ENCODE peak calls at places on chromosomes 5 and 9, in nine cellular contexts. One of them, this sample, is unnamed.

GRCh38 chr5:151659001-151659754 is 27.5 kb downstream of the SPARC start:
- DNase-seq in T follicular helper cell: peak; percentile 64
- DNase-seq in cardiac septum: peak; percentile 92
- DNase-seq in heart left ventricle: peak; percentile 87
- DNase-seq in stimulated activated CD4-positive, alpha-beta T cell treated with anti-CD3 and anti-CD28 coated beads, Interleukin-15, amount 100 ng/mL, for 1 hour: peak; percentile 63
- DNase-seq in NCI-H1105 treated with DMSO at 0.1 percent for 48 hours: peak; percentile 27
- DNase-seq in Ammon's horn: peak; percentile 89
- DNase-seq in SW 1271: peak; percentile 24
- DNase-seq in OCI-LY7: peak; percentile 69
- DNase-seq in this sample: peak; percentile 84

GRCh38 chr5:43613370-43613769 is 10.4 kb downstream of the NNT start:
- DNase-seq in SW 1271: no peak
- DNase-seq in Ammon's horn: no peak
- DNase-seq in stimulated activated CD4-positive, alpha-beta T cell treated with anti-CD3 and anti-CD28 coated beads, Interleukin-15, amount 100 ng/mL, for 1 hour: no peak
- DNase-seq in heart left ventricle: no peak
- DNase-seq in cardiac septum: no peak
- DNase-seq in NCI-H1105 treated with DMSO at 0.1 percent for 48 hours: no peak
- DNase-seq in T follicular helper cell: no peak
- DNase-seq in OCI-LY7: no peak
- DNase-seq in this sample: no peak

GRCh38 chr5:76582252-76583162 is 40.7 kb downstream of the F2RL2 start:
- DNase-seq in NCI-H1105 treated with DMSO at 0.1 percent for 48 hours: no peak
- DNase-seq in Ammon's horn: no peak
- DNase-seq in SW 1271: no peak
- DNase-seq in heart left ventricle: no peak
- DNase-seq in cardiac septum: no peak
- DNase-seq in T follicular helper cell: no peak
- DNase-seq in stimulated activated CD4-positive, alpha-beta T cell treated with anti-CD3 and anti-CD28 coated beads, Interleukin-15, amount 100 ng/mL, for 1 hour: no peak
- DNase-seq in OCI-LY7: peak; percentile 52
- DNase-seq in this sample: no peak

GRCh38 chr9:73023025-73023541 is 70.2 kb upstream of the ALDH1A1 start:
- DNase-seq in OCI-LY7: peak; percentile 39
- DNase-seq in cardiac septum: no peak
- DNase-seq in heart left ventricle: peak; percentile 41
- DNase-seq in T follicular helper cell: peak; percentile 16
- DNase-seq in stimulated activated CD4-positive, alpha-beta T cell treated with anti-CD3 and anti-CD28 coated beads, Interleukin-15, amount 100 ng/mL, for 1 hour: no peak
- DNase-seq in NCI-H1105 treated with DMSO at 0.1 percent for 48 hours: peak; percentile 41
- DNase-seq in Ammon's horn: peak; percentile 67
- DNase-seq in SW 1271: no peak
- DNase-seq in this sample: peak; percentile 40

GRCh38 chr5:143976055-143976454 is 164.1 kb downstream of the HMHB1 start:
- DNase-seq in NCI-H1105 treated with DMSO at 0.1 percent for 48 hours: no peak
- DNase-seq in stimulated activated CD4-positive, alpha-beta T cell treated with anti-CD3 and anti-CD28 coated beads, Interleukin-15, amount 100 ng/mL, for 1 hour: no peak
- DNase-seq in SW 1271: no peak
- DNase-seq in OCI-LY7: no peak
- DNase-seq in T follicular helper cell: no peak
- DNase-seq in Ammon's horn: no peak
- DNase-seq in heart left ventricle: no peak
- DNase-seq in cardiac septum: no peak
- DNase-seq in this sample: no peak

GRCh38 chr9:124220551-124221451 is 36.9 kb upstream of the NEK6 start:
- DNase-seq in SW 1271: no peak
- DNase-seq in Ammon's horn: peak; percentile 77
- DNase-seq in stimulated activated CD4-positive, alpha-beta T cell treated with anti-CD3 and anti-CD28 coated beads, Interleukin-15, amount 100 ng/mL, for 1 hour: no peak
- DNase-seq in cardiac septum: peak; percentile 81
- DNase-seq in T follicular helper cell: no peak
- DNase-seq in OCI-LY7: no peak
- DNase-seq in heart left ventricle: no peak
- DNase-seq in NCI-H1105 treated with DMSO at 0.1 percent for 48 hours: peak; percentile 5
- DNase-seq in this sample: peak; percentile 40

GRCh38 chr5:531101-531748 is 7.0 kb upstream of the SLC9A3 start:
- DNase-seq in stimulated activated CD4-positive, alpha-beta T cell treated with anti-CD3 and anti-CD28 coated beads, Interleukin-15, amount 100 ng/mL, for 1 hour: no peak
- DNase-seq in T follicular helper cell: no peak
- DNase-seq in heart left ventricle: no peak
- DNase-seq in SW 1271: no peak
- DNase-seq in cardiac septum: no peak
- DNase-seq in Ammon's horn: no peak
- DNase-seq in NCI-H1105 treated with DMSO at 0.1 percent for 48 hours: peak; percentile 23
- DNase-seq in OCI-LY7: no peak
- DNase-seq in this sample: no peak

GRCh38 chr5:145697251-145698016 is 137.7 kb downstream of the PRELID2 start:
- DNase-seq in OCI-LY7: peak; percentile 34
- DNase-seq in Ammon's horn: no peak
- DNase-seq in SW 1271: no peak
- DNase-seq in cardiac septum: no peak
- DNase-seq in stimulated activated CD4-positive, alpha-beta T cell treated with anti-CD3 and anti-CD28 coated beads, Interleukin-15, amount 100 ng/mL, for 1 hour: no peak
- DNase-seq in T follicular helper cell: no peak
- DNase-seq in heart left ventricle: no peak
- DNase-seq in NCI-H1105 treated with DMSO at 0.1 percent for 48 hours: no peak
- DNase-seq in this sample: peak; percentile 8

GRCh38 chr9:71990466-71990865 is 69.9 kb downstream of the C9orf57 start:
- DNase-seq in cardiac septum: no peak
- DNase-seq in NCI-H1105 treated with DMSO at 0.1 percent for 48 hours: no peak
- DNase-seq in heart left ventricle: no peak
- DNase-seq in Ammon's horn: no peak
- DNase-seq in stimulated activated CD4-positive, alpha-beta T cell treated with anti-CD3 and anti-CD28 coated beads, Interleukin-15, amount 100 ng/mL, for 1 hour: no peak
- DNase-seq in SW 1271: no peak
- DNase-seq in T follicular helper cell: no peak
- DNase-seq in OCI-LY7: no peak
- DNase-seq in this sample: no peak

GRCh38 chr5:849651-850301 is 1.0 kb downstream of the ZDHHC11 start:
- DNase-seq in NCI-H1105 treated with DMSO at 0.1 percent for 48 hours: no peak
- DNase-seq in cardiac septum: peak; percentile 65
- DNase-seq in SW 1271: no peak
- DNase-seq in Ammon's horn: no peak
- DNase-seq in heart left ventricle: peak; percentile 48
- DNase-seq in stimulated activated CD4-positive, alpha-beta T cell treated with anti-CD3 and anti-CD28 coated beads, Interleukin-15, amount 100 ng/mL, for 1 hour: no peak
- DNase-seq in OCI-LY7: no peak
- DNase-seq in T follicular helper cell: no peak
- DNase-seq in this sample: no peak

GRCh38 chr5:138180183-138180782 is 1.4 kb downstream of the KIF20A start:
- DNase-seq in OCI-LY7: peak; percentile 82
- DNase-seq in heart left ventricle: no peak
- DNase-seq in NCI-H1105 treated with DMSO at 0.1 percent for 48 hours: peak; percentile 57
- DNase-seq in cardiac septum: no peak
- DNase-seq in T follicular helper cell: no peak
- DNase-seq in stimulated activated CD4-positive, alpha-beta T cell treated with anti-CD3 and anti-CD28 coated beads, Interleukin-15, amount 100 ng/mL, for 1 hour: no peak
- DNase-seq in Ammon's horn: peak; percentile 23
- DNase-seq in SW 1271: peak; percentile 57
- DNase-seq in this sample: no peak

GRCh38 chr5:40627708-40628107 is 52.0 kb upstream of the PTGER4 start:
- DNase-seq in heart left ventricle: no peak
- DNase-seq in cardiac septum: no peak
- DNase-seq in SW 1271: no peak
- DNase-seq in Ammon's horn: no peak
- DNase-seq in stimulated activated CD4-positive, alpha-beta T cell treated with anti-CD3 and anti-CD28 coated beads, Interleukin-15, amount 100 ng/mL, for 1 hour: no peak
- DNase-seq in T follicular helper cell: no peak
- DNase-seq in OCI-LY7: no peak
- DNase-seq in NCI-H1105 treated with DMSO at 0.1 percent for 48 hours: no peak
- DNase-seq in this sample: no peak

GRCh38 chr5:154647760-154648143 is 107.4 kb upstream of the LARP1 start:
- DNase-seq in SW 1271: no peak
- DNase-seq in OCI-LY7: no peak
- DNase-seq in cardiac septum: no peak
- DNase-seq in Ammon's horn: no peak
- DNase-seq in T follicular helper cell: no peak
- DNase-seq in NCI-H1105 treated with DMSO at 0.1 percent for 48 hours: no peak
- DNase-seq in stimulated activated CD4-positive, alpha-beta T cell treated with anti-CD3 and anti-CD28 coated beads, Interleukin-15, amount 100 ng/mL, for 1 hour: no peak
- DNase-seq in heart left ventricle: no peak
- DNase-seq in this sample: no peak

GRCh38 chr9:95004452-95005275 is 278.2 kb downstream of the AOPEP start:
- DNase-seq in NCI-H1105 treated with DMSO at 0.1 percent for 48 hours: peak; percentile 40
- DNase-seq in T follicular helper cell: no peak
- DNase-seq in heart left ventricle: peak; percentile 75
- DNase-seq in stimulated activated CD4-positive, alpha-beta T cell treated with anti-CD3 and anti-CD28 coated beads, Interleukin-15, amount 100 ng/mL, for 1 hour: no peak
- DNase-seq in OCI-LY7: no peak
- DNase-seq in Ammon's horn: peak; percentile 35
- DNase-seq in SW 1271: no peak
- DNase-seq in cardiac septum: peak; percentile 83
- DNase-seq in this sample: no peak

GRCh38 chr5:6754766-6755165 is 41.5 kb downstream of the TENT4A start:
- DNase-seq in heart left ventricle: no peak
- DNase-seq in Ammon's horn: no peak
- DNase-seq in OCI-LY7: no peak
- DNase-seq in stimulated activated CD4-positive, alpha-beta T cell treated with anti-CD3 and anti-CD28 coated beads, Interleukin-15, amount 100 ng/mL, for 1 hour: no peak
- DNase-seq in SW 1271: no peak
- DNase-seq in cardiac septum: no peak
- DNase-seq in T follicular helper cell: no peak
- DNase-seq in NCI-H1105 treated with DMSO at 0.1 percent for 48 hours: no peak
- DNase-seq in this sample: no peak

GRCh38 chr9:131475956-131476776 is 26.6 kb upstream of the POMT1 start:
- DNase-seq in heart left ventricle: no peak
- DNase-seq in Ammon's horn: no peak
- DNase-seq in NCI-H1105 treated with DMSO at 0.1 percent for 48 hours: no peak
- DNase-seq in stimulated activated CD4-positive, alpha-beta T cell treated with anti-CD3 and anti-CD28 coated beads, Interleukin-15, amount 100 ng/mL, for 1 hour: no peak
- DNase-seq in SW 1271: no peak
- DNase-seq in OCI-LY7: no peak
- DNase-seq in T follicular helper cell: no peak
- DNase-seq in cardiac septum: peak; percentile 47
- DNase-seq in this sample: no peak

GRCh38 chr9:89883401-89884341 is 278.9 kb downstream of the GADD45G start:
- DNase-seq in NCI-H1105 treated with DMSO at 0.1 percent for 48 hours: no peak
- DNase-seq in stimulated activated CD4-positive, alpha-beta T cell treated with anti-CD3 and anti-CD28 coated beads, Interleukin-15, amount 100 ng/mL, for 1 hour: no peak
- DNase-seq in Ammon's horn: no peak
- DNase-seq in OCI-LY7: no peak
- DNase-seq in T follicular helper cell: no peak
- DNase-seq in heart left ventricle: no peak
- DNase-seq in cardiac septum: peak; percentile 68
- DNase-seq in SW 1271: no peak
- DNase-seq in this sample: no peak

GRCh38 chr5:172902497-172903472 is 56.4 kb upstream of the RPL26L1 start:
- DNase-seq in OCI-LY7: peak; percentile 19
- DNase-seq in stimulated activated CD4-positive, alpha-beta T cell treated with anti-CD3 and anti-CD28 coated beads, Interleukin-15, amount 100 ng/mL, for 1 hour: no peak
- DNase-seq in cardiac septum: peak; percentile 87
- DNase-seq in Ammon's horn: peak; percentile 60
- DNase-seq in SW 1271: peak; percentile 39
- DNase-seq in T follicular helper cell: no peak
- DNase-seq in NCI-H1105 treated with DMSO at 0.1 percent for 48 hours: no peak
- DNase-seq in heart left ventricle: peak; percentile 83
- DNase-seq in this sample: no peak

GRCh38 chr9:135978650-135979461 is 17.7 kb upstream of the UBAC1 start:
- DNase-seq in T follicular helper cell: peak; percentile 40
- DNase-seq in SW 1271: no peak
- DNase-seq in cardiac septum: no peak
- DNase-seq in OCI-LY7: no peak
- DNase-seq in Ammon's horn: peak; percentile 70
- DNase-seq in NCI-H1105 treated with DMSO at 0.1 percent for 48 hours: no peak
- DNase-seq in heart left ventricle: no peak
- DNase-seq in stimulated activated CD4-positive, alpha-beta T cell treated with anti-CD3 and anti-CD28 coated beads, Interleukin-15, amount 100 ng/mL, for 1 hour: peak; percentile 45
- DNase-seq in this sample: no peak

GRCh38 chr9:114373960-114374730 is 13.6 kb downstream of the AKNA start:
- DNase-seq in stimulated activated CD4-positive, alpha-beta T cell treated with anti-CD3 and anti-CD28 coated beads, Interleukin-15, amount 100 ng/mL, for 1 hour: no peak
- DNase-seq in OCI-LY7: no peak
- DNase-seq in cardiac septum: no peak
- DNase-seq in T follicular helper cell: no peak
- DNase-seq in Ammon's horn: no peak
- DNase-seq in NCI-H1105 treated with DMSO at 0.1 percent for 48 hours: no peak
- DNase-seq in SW 1271: no peak
- DNase-seq in heart left ventricle: no peak
- DNase-seq in this sample: no peak

GRCh38 chr5:58276431-58276830 is 183.5 kb downstream of the PLK2 start:
- DNase-seq in OCI-LY7: no peak
- DNase-seq in stimulated activated CD4-positive, alpha-beta T cell treated with anti-CD3 and anti-CD28 coated beads, Interleukin-15, amount 100 ng/mL, for 1 hour: no peak
- DNase-seq in Ammon's horn: no peak
- DNase-seq in cardiac septum: no peak
- DNase-seq in NCI-H1105 treated with DMSO at 0.1 percent for 48 hours: no peak
- DNase-seq in T follicular helper cell: no peak
- DNase-seq in heart left ventricle: no peak
- DNase-seq in SW 1271: no peak
- DNase-seq in this sample: no peak

GRCh38 chr9:113219972-113220371 is 1.1 kb downstream of the FKBP15 start:
- DNase-seq in cardiac septum: no peak
- DNase-seq in T follicular helper cell: no peak
- DNase-seq in Ammon's horn: no peak
- DNase-seq in NCI-H1105 treated with DMSO at 0.1 percent for 48 hours: no peak
- DNase-seq in SW 1271: no peak
- DNase-seq in stimulated activated CD4-positive, alpha-beta T cell treated with anti-CD3 and anti-CD28 coated beads, Interleukin-15, amount 100 ng/mL, for 1 hour: no peak
- DNase-seq in OCI-LY7: peak; percentile 30
- DNase-seq in heart left ventricle: no peak
- DNase-seq in this sample: no peak

GRCh38 chr5:179217956-179218355 is 127.3 kb downstream of the ADAMTS2 start:
- DNase-seq in T follicular helper cell: no peak
- DNase-seq in NCI-H1105 treated with DMSO at 0.1 percent for 48 hours: no peak
- DNase-seq in cardiac septum: no peak
- DNase-seq in stimulated activated CD4-positive, alpha-beta T cell treated with anti-CD3 and anti-CD28 coated beads, Interleukin-15, amount 100 ng/mL, for 1 hour: no peak
- DNase-seq in Ammon's horn: no peak
- DNase-seq in SW 1271: no peak
- DNase-seq in OCI-LY7: no peak
- DNase-seq in heart left ventricle: no peak
- DNase-seq in this sample: no peak

GRCh38 chr5:2756764-2757163 is 5.3 kb upstream of the IRX2 start:
- DNase-seq in T follicular helper cell: no peak
- DNase-seq in stimulated activated CD4-positive, alpha-beta T cell treated with anti-CD3 and anti-CD28 coated beads, Interleukin-15, amount 100 ng/mL, for 1 hour: no peak
- DNase-seq in NCI-H1105 treated with DMSO at 0.1 percent for 48 hours: no peak
- DNase-seq in SW 1271: no peak
- DNase-seq in heart left ventricle: no peak
- DNase-seq in OCI-LY7: no peak
- DNase-seq in cardiac septum: no peak
- DNase-seq in Ammon's horn: no peak
- DNase-seq in this sample: no peak

GRCh38 chr5:67166460-67166871 is 30.1 kb downstream of the CD180 start:
- DNase-seq in heart left ventricle: peak; percentile 54
- DNase-seq in stimulated activated CD4-positive, alpha-beta T cell treated with anti-CD3 and anti-CD28 coated beads, Interleukin-15, amount 100 ng/mL, for 1 hour: peak; percentile 58
- DNase-seq in SW 1271: no peak
- DNase-seq in cardiac septum: peak; percentile 89
- DNase-seq in T follicular helper cell: peak; percentile 45
- DNase-seq in NCI-H1105 treated with DMSO at 0.1 percent for 48 hours: no peak
- DNase-seq in OCI-LY7: peak; percentile 36
- DNase-seq in Ammon's horn: no peak
- DNase-seq in this sample: no peak

GRCh38 chr9:16304301-16304700 is 566.2 kb downstream of the BNC2 start:
- DNase-seq in cardiac septum: no peak
- DNase-seq in SW 1271: no peak
- DNase-seq in heart left ventricle: no peak
- DNase-seq in T follicular helper cell: no peak
- DNase-seq in Ammon's horn: no peak
- DNase-seq in NCI-H1105 treated with DMSO at 0.1 percent for 48 hours: no peak
- DNase-seq in stimulated activated CD4-positive, alpha-beta T cell treated with anti-CD3 and anti-CD28 coated beads, Interleukin-15, amount 100 ng/mL, for 1 hour: no peak
- DNase-seq in OCI-LY7: no peak
- DNase-seq in this sample: no peak

GRCh38 chr5:103218164-103218563 is 40.4 kb upstream of the MACIR start:
- DNase-seq in SW 1271: no peak
- DNase-seq in Ammon's horn: no peak
- DNase-seq in OCI-LY7: no peak
- DNase-seq in stimulated activated CD4-positive, alpha-beta T cell treated with anti-CD3 and anti-CD28 coated beads, Interleukin-15, amount 100 ng/mL, for 1 hour: no peak
- DNase-seq in cardiac septum: no peak
- DNase-seq in NCI-H1105 treated with DMSO at 0.1 percent for 48 hours: no peak
- DNase-seq in heart left ventricle: no peak
- DNase-seq in T follicular helper cell: no peak
- DNase-seq in this sample: no peak

GRCh38 chr5:168826292-168826725 is 247.1 kb upstream of the PANK3 start:
- DNase-seq in cardiac septum: no peak
- DNase-seq in heart left ventricle: no peak
- DNase-seq in stimulated activated CD4-positive, alpha-beta T cell treated with anti-CD3 and anti-CD28 coated beads, Interleukin-15, amount 100 ng/mL, for 1 hour: no peak
- DNase-seq in NCI-H1105 treated with DMSO at 0.1 percent for 48 hours: no peak
- DNase-seq in Ammon's horn: peak; percentile 65
- DNase-seq in OCI-LY7: no peak
- DNase-seq in T follicular helper cell: no peak
- DNase-seq in SW 1271: no peak
- DNase-seq in this sample: peak; percentile 63

GRCh38 chr5:60350794-60351193 is 349.2 kb downstream of the DEPDC1B start:
- DNase-seq in OCI-LY7: no peak
- DNase-seq in NCI-H1105 treated with DMSO at 0.1 percent for 48 hours: peak; percentile 1
- DNase-seq in Ammon's horn: no peak
- DNase-seq in stimulated activated CD4-positive, alpha-beta T cell treated with anti-CD3 and anti-CD28 coated beads, Interleukin-15, amount 100 ng/mL, for 1 hour: no peak
- DNase-seq in T follicular helper cell: no peak
- DNase-seq in SW 1271: no peak
- DNase-seq in cardiac septum: no peak
- DNase-seq in heart left ventricle: no peak
- DNase-seq in this sample: no peak

GRCh38 chr5:2894347-2895135 is 143.1 kb upstream of the IRX2 start:
- DNase-seq in Ammon's horn: no peak
- DNase-seq in cardiac septum: no peak
- DNase-seq in heart left ventricle: no peak
- DNase-seq in NCI-H1105 treated with DMSO at 0.1 percent for 48 hours: no peak
- DNase-seq in OCI-LY7: no peak
- DNase-seq in stimulated activated CD4-positive, alpha-beta T cell treated with anti-CD3 and anti-CD28 coated beads, Interleukin-15, amount 100 ng/mL, for 1 hour: no peak
- DNase-seq in SW 1271: no peak
- DNase-seq in T follicular helper cell: no peak
- DNase-seq in this sample: no peak

GRCh38 chr5:174383196-174384178 is 338.0 kb downstream of the NSG2 start:
- DNase-seq in SW 1271: no peak
- DNase-seq in T follicular helper cell: no peak
- DNase-seq in cardiac septum: no peak
- DNase-seq in Ammon's horn: no peak
- DNase-seq in OCI-LY7: no peak
- DNase-seq in stimulated activated CD4-positive, alpha-beta T cell treated with anti-CD3 and anti-CD28 coated beads, Interleukin-15, amount 100 ng/mL, for 1 hour: no peak
- DNase-seq in NCI-H1105 treated with DMSO at 0.1 percent for 48 hours: peak; percentile 53
- DNase-seq in heart left ventricle: no peak
- DNase-seq in this sample: no peak